ENCODE peak calls at places on chromosome 9, in five cellular contexts. Y, H, F, U and T are unnamed samples.
A peak's percentile ranks its signal among the peaks of the same experiment; 100 is the strongest.

GRCh38 chr9:126945682-126946081 is 31.1 kb downstream of the RALGPS1 start:
- DNase-seq in Y (no peak), H (no peak), F (no peak), U (no peak), T (no peak)

GRCh38 chr9:68974901-68975300 is 39.0 kb downstream of the PRKACG start:
- DNase-seq in Y (no peak), H (no peak), F (no peak), U (no peak), T (no peak)

GRCh38 chr9:127180457-127181314 is 58.3 kb upstream of the ANGPTL2 start:
- DNase-seq in Y (peak; percentile 3), H (peak; percentile 15), F (peak; percentile 44), U (peak; percentile 37), T (peak; percentile 56)

GRCh38 chr9:71761938-71762353 is 6.4 kb downstream of the CEMIP2 start:
- DNase-seq in Y (no peak), H (no peak), F (no peak), U (no peak), T (no peak)

GRCh38 chr9:93902051-93902779 is 52.9 kb downstream of the BARX1 start:
- DNase-seq in Y (no peak), H (no peak), F (peak; percentile 39), U (peak; percentile 58), T (no peak)

GRCh38 chr9:136399176-136400037 is 563 bp downstream of the SNAPC4 start:
- DNase-seq in Y (peak; percentile 25), H (no peak), F (peak; percentile 55), U (no peak), T (no peak)

GRCh38 chr9:105328872-105329728 is 84.6 kb downstream of the SLC44A1 start:
- DNase-seq in Y (no peak), H (no peak), F (peak; percentile 58), U (no peak), T (no peak)

GRCh38 chr9:122538757-122539156 is 11.7 kb upstream of the OR1N1 start:
- DNase-seq in Y (no peak), H (no peak), F (no peak), U (no peak), T (no peak)

GRCh38 chr9:137255448-137256114 is 454 bp downstream of the NELFB start:
- DNase-seq in Y (no peak), H (no peak), F (no peak), U (peak; percentile 86), T (no peak)

GRCh38 chr9:131282688-131283422 is 6.5 kb upstream of the FAM78A start:
- DNase-seq in Y (no peak), H (no peak), F (peak; percentile 85), U (no peak), T (no peak)

GRCh38 chr9:18296702-18297531 is 177.0 kb upstream of the ADAMTSL1 start:
- DNase-seq in Y (no peak), H (no peak), F (no peak), U (no peak), T (no peak)

GRCh38 chr9:128412120-128412790 is 8.4 kb upstream of the CERCAM start:
- DNase-seq in Y (peak; percentile 34), H (peak; percentile 34), F (peak; percentile 63), U (no peak), T (no peak)

GRCh38 chr9:86263876-86264275 is 4.4 kb upstream of the C9orf153 start:
- DNase-seq in Y (no peak), H (no peak), F (no peak), U (no peak), T (no peak)

GRCh38 chr9:4828776-4829175 is 36.0 kb downstream of the RCL1 start:
- DNase-seq in Y (no peak), H (no peak), F (no peak), U (no peak), T (no peak)

GRCh38 chr9:13491493-13492424 is 212.3 kb upstream of the MPDZ start:
- DNase-seq in Y (no peak), H (peak; percentile 87), F (no peak), U (no peak), T (no peak)

GRCh38 chr9:126981218-126981617 is 66.6 kb downstream of the RALGPS1 start:
- DNase-seq in Y (no peak), H (no peak), F (no peak), U (no peak), T (no peak)

GRCh38 chr9:86470326-86470725 is 116.1 kb upstream of the TUT7 start:
- DNase-seq in Y (no peak), H (no peak), F (no peak), U (no peak), T (no peak)

GRCh38 chr9:33293782-33294181 is 3.5 kb downstream of the NFX1 start:
- DNase-seq in Y (no peak), H (no peak), F (no peak), U (no peak), T (no peak)
- H3K36me3 ChIP-seq in Y (peaks cover 24% of the 10 kb centered on the region), H (no peaks in the 10 kb centered on the region), F (peaks cover 10% of the 10 kb centered on the region), U (peaks cover 61% of the 10 kb centered on the region), T (peaks cover 27% of the 10 kb centered on the region)

GRCh38 chr9:121319394-121319780 is 50.7 kb downstream of the STOM start:
- DNase-seq in Y (no peak), H (no peak), F (no peak), U (no peak), T (no peak)
- H3K36me3 ChIP-seq in Y (no peaks in the 10 kb centered on the region), H (peaks cover 9% of the 10 kb centered on the region), F (no peaks in the 10 kb centered on the region), U (peaks cover 78% of the 10 kb centered on the region), T (peaks cover 37% of the 10 kb centered on the region)

GRCh38 chr9:90864779-90865178 is 63.2 kb downstream of the SYK start:
- DNase-seq in Y (no peak), H (no peak), F (no peak), U (no peak), T (no peak)

GRCh38 chr9:90860826-90861225 is 59.2 kb downstream of the SYK start:
- DNase-seq in Y (no peak), H (no peak), F (no peak), U (no peak), T (no peak)

GRCh38 chr9:90860382-90860781 is 58.8 kb downstream of the SYK start:
- DNase-seq in Y (no peak), H (no peak), F (no peak), U (peak; percentile 19), T (no peak)

GRCh38 chr9:90861380-90861779 is 59.8 kb downstream of the SYK start:
- DNase-seq in Y (no peak), H (no peak), F (no peak), U (no peak), T (no peak)

DNA sequence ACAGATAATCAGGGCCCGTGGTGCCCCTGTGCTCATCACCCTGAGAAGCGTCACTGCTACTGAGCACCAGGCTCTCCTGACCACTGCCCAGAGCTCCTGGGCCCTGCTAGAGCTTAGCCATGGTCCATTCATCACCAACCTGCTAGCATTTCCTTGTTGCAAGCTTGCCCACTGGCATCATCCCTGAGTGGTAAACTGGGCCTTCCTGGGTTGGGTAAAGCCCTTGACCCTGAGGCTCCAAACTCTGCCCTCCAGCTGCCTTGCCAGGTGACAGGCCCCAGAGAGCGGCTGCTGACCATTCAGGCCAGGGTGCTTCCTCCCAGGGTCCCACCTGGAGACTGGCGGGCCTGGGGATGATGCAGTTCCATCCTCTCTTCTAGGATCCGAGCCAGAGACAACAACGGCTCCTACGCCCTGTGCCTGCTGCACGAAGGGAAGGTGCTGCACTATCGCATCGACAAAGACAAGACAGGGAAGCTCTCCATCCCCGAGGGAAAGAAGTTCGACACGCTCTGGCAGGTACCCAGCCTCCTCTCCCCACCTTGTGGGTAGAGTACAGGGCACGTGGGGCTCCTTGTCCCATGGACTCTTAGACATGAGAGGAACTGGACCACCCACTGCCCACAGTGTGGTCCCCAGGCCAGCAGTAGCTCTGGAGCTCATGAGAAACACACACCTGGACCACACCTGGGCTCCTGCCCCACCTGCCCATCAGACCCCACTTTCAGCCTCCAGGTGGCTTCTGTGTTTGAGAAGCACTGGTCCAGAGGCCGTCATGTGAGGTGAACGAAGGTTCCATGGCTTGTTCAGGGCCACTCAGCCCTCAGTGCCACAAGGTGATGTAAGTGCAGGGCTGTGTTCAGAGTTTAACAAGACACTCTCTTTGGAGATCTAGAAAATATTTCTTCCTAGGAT is 60.5 kb downstream of the SYK start:
- DNase-seq in Y (no peak), H (no peak), F (no peak), U (no peak), T (no peak)
- H3K36me3 ChIP-seq in Y (no peaks in the 10 kb centered on the region), H (no peaks in the 10 kb centered on the region), F (no peaks in the 10 kb centered on the region), U (peaks cover 24% of the 10 kb centered on the region), T (peaks cover 2% of the 10 kb centered on the region)

DNA sequence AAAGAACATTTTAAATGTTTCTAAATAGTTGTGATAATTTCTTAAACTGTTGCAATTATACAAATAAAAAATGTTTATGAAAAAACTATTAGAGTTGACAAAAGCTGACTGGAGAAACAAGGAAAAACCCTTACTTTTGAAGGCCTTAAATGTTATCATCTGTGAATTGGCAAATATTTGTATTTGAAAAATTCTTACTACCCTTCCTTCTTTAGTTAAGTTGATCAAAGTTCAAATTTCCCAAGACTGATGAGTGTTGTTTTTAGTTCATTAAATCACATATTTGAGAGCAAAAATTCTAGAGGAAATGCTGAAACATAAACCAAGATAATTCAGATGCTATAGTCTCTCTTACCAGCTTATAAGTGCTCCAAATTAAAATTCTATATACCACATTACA is 2.6 kb upstream of the SLC35D2 start:
- DNase-seq in Y (no peak), H (no peak), F (no peak), U (no peak), T (no peak)
- H3K36me3 ChIP-seq in Y (no peaks in the 10 kb centered on the region), H (no peaks in the 10 kb centered on the region), F (no peaks in the 10 kb centered on the region), U (no peaks in the 10 kb centered on the region), T (no peaks in the 10 kb centered on the region)

GRCh38 chr9:33320230-33320567 is 29.9 kb downstream of the NFX1 start:
- DNase-seq in Y (no peak), H (no peak), F (no peak), U (no peak), T (no peak)
- H3K36me3 ChIP-seq in Y (peaks cover 32% of the 10 kb centered on the region), H (no peaks in the 10 kb centered on the region), F (peaks cover 11% of the 10 kb centered on the region), U (peaks cover 98% of the 10 kb centered on the region), T (peaks cover 35% of the 10 kb centered on the region)

GRCh38 chr9:95459218-95459617 is 57.6 kb downstream of the PTCH1 start:
- DNase-seq in Y (no peak), H (no peak), F (no peak), U (no peak), T (no peak)

GRCh38 chr9:95458666-95459065 is 58.1 kb downstream of the PTCH1 start:
- DNase-seq in Y (no peak), H (no peak), F (no peak), U (no peak), T (no peak)

GRCh38 chr9:95459867-95460626 is 56.7 kb downstream of the PTCH1 start:
- DNase-seq in Y (no peak), H (no peak), F (no peak), U (no peak), T (no peak)

GRCh38 chr9:95455714-95456113 is 61.1 kb downstream of the PTCH1 start:
- DNase-seq in Y (no peak), H (no peak), F (no peak), U (no peak), T (no peak)

GRCh38 chr9:95457769-95458168 is 59.0 kb downstream of the PTCH1 start:
- DNase-seq in Y (no peak), H (no peak), F (no peak), U (no peak), T (no peak)
- H3K36me3 ChIP-seq in Y (no peaks in the 10 kb centered on the region), H (peaks cover 3% of the 10 kb centered on the region), F (no peaks in the 10 kb centered on the region), U (peaks cover 85% of the 10 kb centered on the region), T (peaks cover 40% of the 10 kb centered on the region)

DNA sequence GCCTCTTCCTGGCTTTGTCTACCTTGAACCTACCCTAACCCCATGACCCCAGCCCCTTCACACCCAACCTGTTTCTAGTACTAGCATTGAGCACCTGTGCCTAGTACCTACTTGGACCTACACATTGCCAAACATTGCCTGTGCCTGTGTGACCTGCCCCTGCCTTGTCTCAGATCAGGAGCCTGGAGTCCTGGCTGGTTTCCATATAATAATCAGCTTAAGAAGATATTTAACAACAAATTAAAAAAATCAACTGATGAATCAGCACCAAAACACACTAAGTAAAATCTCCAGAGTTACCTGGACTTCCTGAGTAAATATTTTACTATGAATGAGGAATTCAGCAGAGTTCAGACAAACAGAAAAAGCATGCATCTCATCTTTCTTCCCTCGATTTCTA is 17.7 kb downstream of the LPAR1 start:
- DNase-seq in Y (no peak), H (no peak), F (no peak), U (no peak), T (no peak)
- H3K36me3 ChIP-seq in Y (no peaks in the 10 kb centered on the region), H (no peaks in the 10 kb centered on the region), F (no peaks in the 10 kb centered on the region), U (no peaks in the 10 kb centered on the region), T (no peaks in the 10 kb centered on the region)